ENCODE peak calls at places on chromosomes 6 and 20, in seven cellular contexts. K is IMR-90, I is H9, B is neuronal stem cell, C is mesendoderm, A is mesenchymal stem cell, P is H1. O is an unnamed sample.

GRCh38 chr6:134373282-134373922 is 55.5 kb upstream of the SGK1 start:
- DNase-seq in P (no peak), I (no peak), K (peak; percentile 93), C (no peak), B (no peak), A (peak; percentile 94), O (peak; percentile 53)

GRCh38 chr6:46949662-46950280 is 28.0 kb upstream of the ADGRF5 start:
- DNase-seq in C (no peak), I (no peak), B (no peak), A (no peak), K (no peak), P (no peak), O (no peak)

GRCh38 chr6:34304164-34304563 is 55.4 kb upstream of the SMIM29 start:
- DNase-seq in I (no peak), B (no peak), P (no peak), K (no peak), C (no peak), A (no peak), O (no peak)

GRCh38 chr20:8932192-8933150 is 136.4 kb upstream of the PLCB4 start:
- DNase-seq in I (no peak), A (peak; percentile 75), P (no peak), B (no peak), C (peak; percentile 8), K (peak; percentile 67), O (no peak)

GRCh38 chr20:44106615-44107014 is 80.4 kb downstream of the JPH2 start:
- DNase-seq in C (no peak), K (no peak), A (no peak), B (no peak), I (no peak), P (no peak), O (no peak)

GRCh38 chr6:157761331-157761921 is 61.6 kb upstream of the SNX9 start:
- DNase-seq in P (no peak), K (peak; percentile 76), C (no peak), A (peak; percentile 84), I (no peak), B (no peak), O (peak; percentile 44)

GRCh38 chr6:43833223-43833995 is 63.4 kb downstream of the VEGFA start:
- DNase-seq in K (peak; percentile 42), C (peak; percentile 23), P (no peak), I (no peak), A (peak; percentile 74), B (no peak), O (no peak)

GRCh38 chr20:46674253-46675083 is 14.8 kb downstream of the TP53RK start:
- DNase-seq in C (peak; percentile 15), I (no peak), A (no peak), K (no peak), B (no peak), P (no peak), O (no peak)

GRCh38 chr6:5998741-5999687 is 7.7 kb downstream of the NRN1 start:
- DNase-seq in I (peak; percentile 68), P (no peak), A (no peak), C (peak; percentile 65), K (no peak), B (no peak), O (no peak)
- H3K9ac ChIP-seq in I (no peak overlapping the region), P (no peak overlapping the region), A (peak overlapping the region; percentile 86), C (no peak overlapping the region), K (no peak overlapping the region), B (no peak overlapping the region), O (no peak overlapping the region)

DNA sequence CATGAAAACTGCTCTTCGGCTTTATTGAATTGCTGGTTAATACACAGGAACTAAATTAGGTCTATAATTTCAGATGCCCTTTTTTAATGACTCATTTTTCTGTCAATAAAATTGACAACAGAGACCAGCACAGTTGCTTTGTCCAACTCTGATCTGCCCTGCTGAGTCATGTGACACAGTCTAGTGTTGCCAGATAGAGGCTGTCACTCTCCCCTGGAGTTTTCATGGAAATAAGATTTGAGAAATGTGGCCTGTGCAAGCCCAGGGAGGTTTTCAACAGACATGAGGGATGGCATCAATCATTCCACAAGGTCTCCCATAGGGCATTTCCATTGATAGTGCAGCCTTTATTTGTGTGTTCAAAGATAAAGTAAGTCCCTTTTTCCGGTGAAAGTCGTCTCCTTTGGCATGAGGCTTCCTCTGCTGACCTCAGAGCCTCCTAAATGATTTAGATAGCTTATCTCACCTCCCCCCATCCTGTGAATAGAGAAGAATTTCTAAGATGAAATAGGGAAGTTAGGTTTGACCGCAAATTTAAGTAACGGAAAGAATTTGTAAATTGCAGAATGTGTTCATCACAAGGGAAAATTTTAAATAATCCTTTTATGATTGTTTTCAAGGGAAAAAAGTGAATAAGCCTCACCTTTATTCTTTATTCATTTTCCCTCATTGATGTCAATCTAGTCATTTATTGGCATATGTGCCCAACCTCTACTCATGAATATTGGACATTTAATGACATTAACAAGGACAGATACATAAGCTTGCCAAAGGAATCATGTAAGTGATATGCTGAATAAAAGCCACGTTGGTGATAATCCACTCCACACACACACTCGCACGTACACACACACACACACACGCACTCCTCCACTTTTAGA is 277.7 kb downstream of the ADGB start:
- DNase-seq in C (peak; percentile 94), P (no peak), A (peak; percentile 24), I (no peak), B (no peak), K (peak; percentile 8), O (peak; percentile 40)
- H4K8ac ChIP-seq in C (no peak overlapping the region), P (no peak overlapping the region), A (peak overlapping the region; percentile 7), I (no peak overlapping the region), B (no peak overlapping the region), K (no peak overlapping the region), O (no peak overlapping the region)

GRCh38 chr6:38209291-38209865 is 389.9 kb downstream of the ZFAND3 start:
- DNase-seq in I (no peak), P (no peak), B (no peak), A (no peak), K (peak; percentile 7), C (no peak), O (no peak)

GRCh38 chr6:38212116-38212515 is 392.6 kb downstream of the ZFAND3 start:
- DNase-seq in K (no peak), P (no peak), C (peak; percentile 62), I (no peak), B (no peak), A (no peak), O (no peak)

GRCh38 chr6:38212579-38212978 is 393.1 kb downstream of the ZFAND3 start:
- DNase-seq in K (no peak), I (no peak), B (peak; percentile 20), A (no peak), C (peak; percentile 73), P (peak; percentile 17), O (no peak)

GRCh38 chr6:38208028-38208427 is 388.5 kb downstream of the ZFAND3 start:
- DNase-seq in B (no peak), A (no peak), K (no peak), C (no peak), P (no peak), I (no peak), O (no peak)

GRCh38 chr6:38207371-38207770 is 387.8 kb downstream of the ZFAND3 start:
- DNase-seq in I (no peak), A (no peak), K (no peak), P (no peak), C (no peak), B (no peak), O (no peak)
- H3K23ac ChIP-seq in I (no peak overlapping the region), A (no peak overlapping the region), K (no peak overlapping the region), P (no peak overlapping the region), C (no peak overlapping the region), B (no peak overlapping the region), O (no peak overlapping the region)

DNA sequence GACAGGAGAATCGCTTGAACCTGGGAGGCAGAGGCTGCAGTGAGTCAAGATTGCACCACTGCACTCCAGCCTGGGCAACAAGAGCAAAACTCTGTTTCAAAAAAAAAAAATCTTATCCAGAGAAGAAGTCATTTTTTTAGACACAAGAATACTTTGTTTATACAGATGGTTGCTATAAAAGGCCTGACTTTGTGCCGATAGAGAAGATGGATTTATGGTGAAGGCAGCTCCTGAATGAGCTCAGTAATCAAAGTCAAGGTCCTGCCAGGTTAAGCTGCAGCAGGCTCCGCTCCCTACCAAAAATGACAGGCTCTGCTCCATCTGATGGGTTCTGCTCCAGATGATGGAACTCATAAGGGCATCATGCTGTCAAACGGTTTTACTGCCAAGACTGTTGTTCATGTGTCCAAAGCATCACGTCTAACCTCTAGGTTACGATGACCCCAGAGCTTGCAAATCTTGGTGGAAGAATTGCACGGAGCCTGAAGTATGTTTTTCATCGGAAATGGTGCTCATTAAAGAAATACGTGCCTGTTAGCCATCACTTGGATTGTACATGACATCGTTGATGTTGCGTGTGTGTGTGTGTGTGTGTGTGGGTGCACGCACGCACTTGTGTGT is 19.1 kb upstream of the PTGIS start:
- DNase-seq in C (no peak), I (no peak), A (no peak), B (no peak), P (no peak), K (peak; percentile 83), O (no peak)
- H3K9ac ChIP-seq in C (no peak overlapping the region), I (no peak overlapping the region), A (peak overlapping the region; percentile 86), B (no peak overlapping the region), P (no peak overlapping the region), K (peak overlapping the region; percentile 2), O (no peak overlapping the region)

DNA sequence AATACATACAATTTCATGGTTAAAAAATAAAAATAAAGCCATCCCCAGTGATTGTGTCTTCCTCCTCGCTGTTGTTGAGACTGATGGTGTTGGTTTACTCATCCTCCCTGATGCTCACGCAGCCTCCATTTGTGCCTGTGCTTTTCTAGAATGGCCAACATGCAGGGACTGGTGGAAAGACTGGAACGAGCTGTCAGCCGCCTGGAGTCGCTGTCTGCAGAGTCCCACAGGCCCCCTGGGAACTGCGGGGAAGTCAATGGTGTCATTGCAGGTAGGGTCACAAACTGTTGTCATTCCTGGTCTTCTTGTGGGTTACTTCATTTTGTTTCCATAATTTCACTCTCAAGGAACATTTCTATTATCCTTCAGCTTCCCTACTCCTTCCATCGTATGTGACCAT is 28.0 kb downstream of the CAP2 start:
- DNase-seq in A (no peak), K (no peak), I (no peak), P (no peak), C (peak; percentile 43), B (no peak), O (no peak)
- H4K8ac ChIP-seq in A (no peak overlapping the region), K (no peak overlapping the region), I (no peak overlapping the region), P (no peak overlapping the region), C (no peak overlapping the region), B (no peak overlapping the region), O (no peak overlapping the region)

DNA sequence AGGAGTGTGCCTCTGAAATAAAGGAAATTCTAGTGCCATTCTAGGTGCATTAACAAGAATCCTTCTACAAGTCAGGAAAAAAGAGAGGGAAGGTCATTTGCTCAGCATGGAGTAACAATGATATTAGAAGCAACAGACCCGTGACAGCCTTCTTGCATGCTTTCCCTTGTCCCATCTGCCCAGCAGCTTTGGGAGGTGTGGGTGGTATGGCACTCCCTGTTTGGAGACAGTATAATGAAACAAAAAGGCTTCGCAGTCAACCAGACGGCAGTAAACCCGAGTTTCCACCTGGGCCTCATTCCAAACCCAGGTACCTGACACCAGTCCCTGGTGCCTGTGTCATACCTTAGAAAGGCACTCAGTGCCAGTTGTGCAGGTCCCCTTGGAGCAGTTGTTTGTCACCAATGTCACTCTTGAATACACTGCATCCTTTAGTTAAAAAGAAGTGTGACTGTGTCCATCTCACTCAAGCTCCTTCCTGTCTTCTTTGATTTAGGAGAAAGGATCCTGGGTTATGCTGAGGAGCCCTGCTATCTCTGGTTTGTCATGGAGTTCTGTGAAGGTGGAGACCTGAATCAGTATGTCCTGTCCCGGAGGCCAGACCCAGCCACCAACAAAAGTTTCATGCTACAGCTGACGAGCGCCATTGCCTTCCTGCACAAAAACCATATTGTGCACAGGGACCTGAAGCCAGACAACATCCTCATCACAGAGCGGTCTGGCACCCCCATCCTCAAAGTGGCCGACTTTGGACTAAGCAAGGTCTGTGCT is 14.7 kb downstream of the STK35 start:
- DNase-seq in B (no peak), A (no peak), P (no peak), I (no peak), K (no peak), C (no peak), O (no peak)
- H3K23ac ChIP-seq in B (no peak overlapping the region), A (no peak overlapping the region), P (no peak overlapping the region), I (no peak overlapping the region), K (no peak overlapping the region), C (no peak overlapping the region), O (no peak overlapping the region)